ENCODE peak calls at places on chromosome 15, in five cellular contexts. I, C, J, E and Y are unnamed samples.

GRCh38 chr15:98658831-98659699 is 10.7 kb downstream of the IGF1R start:
- DNase-seq in I (no peak), C (peak), J (no peak), E (no peak), Y (peak)

GRCh38 chr15:97978408-97979130 is 18.1 kb downstream of the ARRDC4 start:
- DNase-seq in I (no peak), C (peak), J (no peak), E (no peak), Y (peak)

GRCh38 chr15:80709542-80709941 is 14.4 kb downstream of the ABHD17C start:
- DNase-seq in I (no peak), C (no peak), J (no peak), E (no peak), Y (no peak)

GRCh38 chr15:58528197-58528870 is 96.5 kb downstream of the LIPC start:
- DNase-seq in I (no peak), C (peak), J (no peak), E (peak), Y (no peak)

GRCh38 chr15:25981114-25981513 is 118.0 kb upstream of the ATP10A start:
- DNase-seq in I (no peak), C (no peak), J (no peak), E (no peak), Y (no peak)

GRCh38 chr15:66720206-66721010 is 18.4 kb downstream of the SMAD6 start:
- DNase-seq in I (no peak), C (no peak), J (no peak), E (peak), Y (no peak)

GRCh38 chr15:56244237-56244810 is 645 bp upstream of the RFX7 start:
- DNase-seq in I (peak), C (peak), J (peak), E (peak), Y (peak)

GRCh38 chr15:83310521-83311456 is 26.3 kb upstream of the BNC1 start:
- DNase-seq in I (no peak), C (no peak), J (no peak), E (no peak), Y (no peak)

GRCh38 chr15:73683624-73684536 is at the start of gene CD276:
- DNase-seq in I (peak), C (peak), J (peak), E (peak), Y (peak)

GRCh38 chr15:41853191-41853590 is 14.5 kb downstream of the PLA2G4B start:
- DNase-seq in I (no peak), C (no peak), J (no peak), E (no peak), Y (peak)

GRCh38 chr15:92510163-92510882 is 116.6 kb downstream of the ST8SIA2 start:
- DNase-seq in I (no peak), C (no peak), J (no peak), E (no peak), Y (no peak)

GRCh38 chr15:68367992-68368391 is 64.0 kb downstream of the ITGA11 start:
- DNase-seq in I (peak), C (no peak), J (no peak), E (peak), Y (no peak)
- H3K27ac ChIP-seq in I (peak), C (no peak), J (peak), E (peak), Y (no peak)

GRCh38 chr15:51223771-51224229 is 114.6 kb downstream of the CYP19A1 start:
- DNase-seq in I (no peak), C (no peak), J (no peak), E (no peak), Y (no peak)

GRCh38 chr15:51227967-51228783 is 110.2 kb downstream of the CYP19A1 start:
- DNase-seq in I (peak), C (no peak), J (peak), E (no peak), Y (peak)

GRCh38 chr15:51229907-51230328 is 108.5 kb downstream of the CYP19A1 start:
- DNase-seq in I (no peak), C (no peak), J (no peak), E (no peak), Y (peak)

GRCh38 chr15:51226813-51227212 is 111.6 kb downstream of the CYP19A1 start:
- DNase-seq in I (no peak), C (no peak), J (no peak), E (no peak), Y (no peak)

GRCh38 chr15:51224428-51224827 is 114.0 kb downstream of the CYP19A1 start:
- DNase-seq in I (no peak), C (no peak), J (no peak), E (no peak), Y (no peak)
- H3K27ac ChIP-seq in I (no peak), C (no peak), J (no peak), E (no peak), Y (no peak)

DNA sequence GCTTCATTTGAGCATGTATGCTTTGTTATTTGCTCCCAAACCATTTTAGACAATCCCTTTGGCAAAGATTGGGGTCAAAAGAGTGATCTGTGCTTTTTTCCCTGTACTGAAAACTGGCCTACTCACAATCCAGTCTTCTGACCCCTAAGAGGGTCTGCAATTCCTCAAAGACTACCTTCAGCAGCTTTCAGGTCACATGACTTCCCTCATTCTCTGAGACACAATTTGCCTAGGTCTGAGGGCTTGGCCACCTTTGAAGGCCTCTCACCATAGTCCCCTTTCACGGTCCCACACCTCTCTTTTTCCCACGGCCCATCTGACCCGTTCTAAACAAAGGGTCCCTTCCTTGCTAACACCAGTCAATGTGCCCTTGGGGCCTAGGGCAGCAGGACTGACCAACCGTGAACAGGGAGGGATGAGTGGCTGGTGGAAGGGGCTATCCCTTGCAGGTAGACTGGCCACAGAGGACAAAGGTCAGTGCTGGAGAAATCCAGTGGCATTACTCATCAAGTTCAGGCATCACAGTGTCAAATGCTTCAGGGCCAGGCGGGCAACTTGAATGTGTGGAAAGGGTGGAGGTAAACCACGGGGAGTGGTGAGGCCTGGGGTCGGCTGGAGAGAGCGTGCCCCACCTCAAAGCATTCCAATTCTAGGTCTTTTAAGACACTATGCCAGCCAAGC is 10.8 kb downstream of the RASL12 start:
- DNase-seq in I (no peak), C (no peak), J (no peak), E (no peak), Y (no peak)
- H3K27ac ChIP-seq in I (no peak), C (no peak), J (peak), E (peak), Y (no peak)

DNA sequence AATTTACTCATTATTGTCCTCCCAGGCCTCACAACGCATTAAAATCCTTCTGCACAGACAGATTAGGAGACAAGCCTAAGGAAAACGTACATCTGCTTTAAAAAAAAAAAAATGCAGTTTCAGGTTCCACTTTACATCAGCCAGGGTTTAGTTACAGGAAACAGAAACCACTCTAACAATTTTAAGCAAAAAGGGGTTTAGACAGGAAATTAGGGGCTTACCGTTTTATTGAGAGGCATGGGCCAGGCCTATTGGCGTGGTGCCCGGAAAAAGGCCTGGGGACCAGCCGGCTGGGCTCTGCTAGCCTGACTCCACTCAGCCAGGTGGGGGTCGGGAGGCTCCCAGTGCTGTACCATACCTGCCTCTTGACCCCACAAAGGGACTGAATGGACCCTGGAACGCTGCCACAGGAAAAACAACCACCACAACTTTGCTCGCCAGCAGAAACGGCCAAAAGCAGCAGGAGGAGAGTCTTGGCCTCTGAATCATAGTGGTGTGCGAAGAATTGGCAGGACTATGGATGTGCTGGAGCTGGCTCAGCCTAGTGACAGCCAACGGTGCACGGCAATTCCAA is 124.3 kb downstream of the CHSY1 start:
- DNase-seq in I (peak), C (peak), J (peak), E (peak), Y (peak)
- H3K27ac ChIP-seq in I (peak), C (no peak), J (peak), E (peak), Y (peak)

GRCh38 chr15:90161946-90162345 is 39.2 kb upstream of the SEMA4B start:
- DNase-seq in I (no peak), C (no peak), J (no peak), E (no peak), Y (no peak)
- H3K27ac ChIP-seq in I (no peak), C (no peak), J (no peak), E (no peak), Y (no peak)

DNA sequence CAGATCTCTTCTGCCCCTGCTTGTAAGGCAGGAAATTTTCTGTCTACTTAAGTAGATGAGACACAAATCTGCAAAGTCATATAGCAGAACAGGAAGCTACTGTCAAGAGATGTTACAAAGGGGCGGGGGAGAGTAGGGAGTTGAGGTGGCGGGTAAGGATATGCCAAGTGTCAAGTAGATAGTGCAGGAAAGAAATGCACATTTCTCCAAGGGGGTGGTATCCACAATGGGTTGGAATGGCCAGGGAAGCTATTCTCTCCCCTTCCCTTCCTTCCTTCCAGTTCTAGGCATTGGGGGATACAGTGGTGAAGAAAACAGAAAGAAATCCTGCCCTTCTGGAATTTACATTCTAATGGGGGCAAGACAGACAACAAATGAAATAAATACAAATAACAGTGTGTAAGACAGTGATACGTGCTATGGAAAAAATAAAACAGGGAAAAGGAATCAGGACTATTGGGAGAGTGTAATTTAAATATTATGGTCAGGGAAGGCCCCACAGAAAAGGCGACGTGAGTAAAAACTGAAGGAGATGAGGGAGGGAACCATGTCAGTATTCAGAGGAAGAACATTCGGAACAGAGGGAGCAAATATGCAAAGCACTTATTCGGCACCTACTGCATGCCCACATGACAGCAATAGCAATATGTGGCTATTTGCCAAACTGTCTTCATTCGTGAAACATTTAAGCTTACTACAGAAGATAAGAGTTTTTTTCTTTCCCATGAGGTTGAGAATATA is 42.8 kb upstream of the RNU6-1 start:
- DNase-seq in I (no peak), C (no peak), J (no peak), E (no peak), Y (no peak)
- H3K27ac ChIP-seq in I (no peak), C (no peak), J (peak), E (no peak), Y (no peak)

GRCh38 chr15:71374607-71375352 is 259.5 kb downstream of the THSD4 start:
- DNase-seq in I (no peak), C (no peak), J (no peak), E (no peak), Y (no peak)
- H3K27ac ChIP-seq in I (peak), C (no peak), J (no peak), E (no peak), Y (no peak)

DNA sequence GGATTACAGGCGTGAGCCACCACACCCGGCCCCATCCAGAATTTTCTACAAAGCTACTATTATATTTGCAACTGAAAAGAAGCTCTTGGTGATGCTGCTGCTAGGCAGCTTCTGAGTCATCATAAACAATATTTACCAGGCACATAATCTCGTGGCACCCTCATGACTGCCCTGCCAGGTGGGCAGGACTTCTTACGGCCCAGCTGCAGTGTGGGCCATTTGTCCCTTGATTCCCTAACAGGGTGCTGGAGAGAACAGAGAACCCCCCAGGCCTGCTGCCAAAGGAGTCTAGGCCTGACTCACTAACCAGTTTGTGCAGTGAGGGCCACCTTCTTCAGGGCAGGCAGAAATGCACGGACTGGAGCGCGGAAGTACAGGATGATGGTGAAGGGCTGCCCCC is 4.9 kb downstream of the EPB42 start:
- DNase-seq in I (no peak), C (no peak), J (no peak), E (no peak), Y (no peak)
- H3K27ac ChIP-seq in I (no peak), C (no peak), J (no peak), E (no peak), Y (no peak)